ENCODE peak calls at places on chromosomes 7 and 10, in six cellular contexts. O, T, B, Y, W and M are unnamed samples.

GRCh38 chr7:604038-604883 is 84.6 kb upstream of the PDGFA start:
- DNase-seq in B (peak; percentile 18), T (peak; percentile 79), Y (peak; percentile 98), W (peak; percentile 92), O (peak; percentile 96), M (peak; percentile 92)

GRCh38 chr10:119090968-119091367 is 10.4 kb upstream of the EIF3A start:
- DNase-seq in O (no peak), B (peak; percentile 90), Y (no peak), W (peak; percentile 35), T (no peak), M (peak; percentile 34)

GRCh38 chr10:51425431-51425830 is 274.0 kb downstream of the CSTF2T start:
- DNase-seq in Y (no peak), T (no peak), O (no peak), B (peak; percentile 39), W (no peak), M (no peak)

GRCh38 chr7:28502408-28502807 is 90.1 kb downstream of the CREB5 start:
- DNase-seq in W (no peak), B (no peak), T (no peak), O (no peak), Y (no peak), M (no peak)

GRCh38 chr7:66409493-66409892 is 204.4 kb downstream of the TPST1 start:
- DNase-seq in T (no peak), B (no peak), Y (no peak), W (no peak), O (no peak), M (no peak)

GRCh38 chr7:23490357-23491131 is 20.3 kb upstream of the IGF2BP3 start:
- DNase-seq in O (no peak), T (peak; percentile 25), B (peak; percentile 59), Y (no peak), W (peak; percentile 44), M (peak; percentile 54)

GRCh38 chr10:103805781-103806180 is 49.6 kb downstream of the SH3PXD2A start:
- DNase-seq in O (no peak), Y (no peak), T (no peak), W (no peak), B (no peak), M (no peak)

GRCh38 chr10:96334888-96335526 is 23.8 kb downstream of the OPALIN start:
- DNase-seq in B (peak; percentile 56), T (peak; percentile 28), Y (no peak), W (no peak), O (no peak), M (no peak)

GRCh38 chr10:69473304-69473985 is 22.2 kb downstream of the TSPAN15 start:
- DNase-seq in O (no peak), Y (no peak), T (no peak), W (no peak), B (no peak), M (no peak)

GRCh38 chr10:12181065-12181775 is 14.5 kb downstream of the NUDT5 start:
- DNase-seq in Y (no peak), T (peak; percentile 44), O (no peak), B (no peak), W (peak; percentile 60), M (peak; percentile 60)

GRCh38 chr10:78196964-78197363 is 163.3 kb downstream of the RPS24 start:
- DNase-seq in Y (no peak), T (no peak), W (no peak), O (no peak), B (peak; percentile 91), M (no peak)

GRCh38 chr7:135901585-135902540 is 75.3 kb downstream of the MTPN start:
- DNase-seq in T (no peak), B (no peak), W (no peak), O (no peak), Y (no peak), M (no peak)

GRCh38 chr7:158303121-158303520 is 284.5 kb downstream of the PTPRN2 start:
- DNase-seq in O (no peak), Y (no peak), T (no peak), B (no peak), W (no peak), M (no peak)

GRCh38 chr10:73110345-73110849 is at the start of gene NUDT13:
- DNase-seq in W (peak; percentile 23), T (peak; percentile 85), Y (no peak), O (peak; percentile 84), B (peak; percentile 88), M (peak; percentile 56)

GRCh38 chr7:55690-56248 is 136.6 kb upstream of the FAM20C start:
- DNase-seq in Y (no peak), T (no peak), B (no peak), O (no peak), W (no peak), M (no peak)

GRCh38 chr7:20560325-20561180 is 54.9 kb upstream of the ABCB5 start:
- DNase-seq in O (no peak), T (no peak), W (no peak), Y (no peak), B (no peak), M (no peak)

GRCh38 chr7:78953090-78953489 is 500.4 kb downstream of the MAGI2 start:
- DNase-seq in B (no peak), Y (no peak), O (no peak), T (no peak), W (no peak), M (no peak)

GRCh38 chr7:5117095-5117970 is 71.7 kb downstream of the RBAK start:
- DNase-seq in O (no peak), W (no peak), T (no peak), Y (no peak), B (no peak), M (no peak)

GRCh38 chr7:35386082-35386815 is 132.3 kb upstream of the TBX20 start:
- DNase-seq in Y (no peak), B (no peak), T (no peak), O (no peak), W (no peak), M (no peak)

GRCh38 chr7:120994512-120995363 is 6.2 kb downstream of the CPED1 start:
- DNase-seq in W (no peak), B (no peak), T (no peak), O (no peak), Y (no peak), M (no peak)

GRCh38 chr7:120993575-120994191 is 5.2 kb downstream of the CPED1 start:
- DNase-seq in Y (no peak), B (peak; percentile 87), O (no peak), T (no peak), W (no peak), M (no peak)

GRCh38 chr7:120992272-120993010 is 3.9 kb downstream of the CPED1 start:
- DNase-seq in W (no peak), O (no peak), T (no peak), B (no peak), Y (no peak), M (no peak)

GRCh38 chr7:120991570-120991969 is 3.1 kb downstream of the CPED1 start:
- DNase-seq in T (no peak), O (no peak), Y (no peak), B (peak; percentile 79), W (no peak), M (no peak)

DNA sequence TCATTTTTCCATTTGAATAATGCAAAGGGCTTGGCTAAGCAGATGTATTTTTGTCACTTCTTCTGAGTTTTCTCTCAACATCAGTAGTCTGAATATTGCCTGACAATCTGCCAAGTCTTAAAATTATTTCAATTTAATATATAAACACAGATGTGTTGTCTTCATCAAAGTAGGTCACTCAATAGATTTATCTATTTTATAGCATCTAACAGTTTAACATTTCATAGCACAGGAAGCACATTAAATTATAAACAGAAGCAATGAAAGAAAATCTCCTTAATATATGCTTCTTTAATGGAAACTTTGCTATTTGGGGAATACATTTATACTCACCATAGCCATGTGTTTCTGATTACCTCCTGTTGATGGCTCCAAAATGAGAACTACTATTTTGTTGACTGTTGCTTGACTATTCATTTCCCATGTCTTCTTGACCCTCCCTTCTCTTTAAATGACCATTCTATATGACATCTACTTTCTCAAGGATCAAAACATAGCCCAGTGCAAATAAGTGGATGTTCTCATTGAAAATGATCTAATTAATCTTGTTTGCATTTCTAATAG is 4.6 kb downstream of the CPED1 start:
- DNase-seq in B (peak; percentile 57), Y (no peak), O (no peak), W (no peak), T (no peak), M (no peak)
- H3K4me3 ChIP-seq in B (peak overlapping the region; percentile 78), Y (peak overlapping the region; percentile 83), O (no peak overlapping the region), W (no peak overlapping the region), T (no peak overlapping the region), M (no peak overlapping the region)

GRCh38 chr7:138799336-138799965 is 1.5 kb upstream of the ATP6V0A4 start:
- DNase-seq in Y (no peak), T (no peak), O (no peak), B (no peak), W (no peak), M (no peak)

GRCh38 chr7:138797715-138798320 is at the start of the genes ATP6V0A4 and TMEM213:
- DNase-seq in W (no peak), Y (no peak), B (no peak), O (no peak), T (no peak), M (no peak)

GRCh38 chr7:138801256-138801655 is 3.3 kb upstream of the ATP6V0A4 start:
- DNase-seq in T (no peak), O (no peak), B (no peak), Y (no peak), W (no peak), M (no peak)

GRCh38 chr7:138796038-138796580 is 1.7 kb upstream of the TMEM213 start:
- DNase-seq in O (no peak), W (no peak), T (no peak), B (no peak), Y (no peak), M (no peak)

DNA sequence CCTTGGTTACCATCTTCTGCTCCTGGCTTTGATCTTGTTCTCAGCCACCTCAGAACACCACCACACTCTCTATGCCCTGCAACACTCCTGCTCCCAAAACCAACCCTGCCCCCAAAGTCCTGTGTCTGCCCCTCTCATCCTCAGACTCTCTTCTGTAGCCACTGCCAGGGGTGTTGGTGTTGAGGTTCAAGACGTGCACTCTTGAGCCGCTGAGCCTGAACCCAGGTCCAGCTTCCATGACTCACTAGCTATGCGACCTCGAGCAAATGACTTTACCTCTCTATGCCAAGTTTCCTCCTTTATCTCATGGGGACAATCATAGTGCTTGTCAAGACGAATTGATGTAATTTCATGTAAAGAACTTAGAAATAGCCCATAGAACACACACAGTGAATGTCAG is 840 bp upstream of the ATP6V0A4 start:
- DNase-seq in Y (no peak), O (no peak), T (no peak), W (no peak), B (no peak), M (no peak)
- H3K4me3 ChIP-seq in Y (no peak overlapping the region), O (no peak overlapping the region), T (no peak overlapping the region), W (no peak overlapping the region), B (no peak overlapping the region), M (no peak overlapping the region)

GRCh38 chr7:7108931-7109330 is 73.4 kb upstream of the C1GALT1 start:
- DNase-seq in O (no peak), B (no peak), Y (no peak), T (no peak), W (no peak), M (no peak)
- H3K4me3 ChIP-seq in O (no peak overlapping the region), B (no peak overlapping the region), Y (no peak overlapping the region), T (no peak overlapping the region), W (no peak overlapping the region), M (no peak overlapping the region)

DNA sequence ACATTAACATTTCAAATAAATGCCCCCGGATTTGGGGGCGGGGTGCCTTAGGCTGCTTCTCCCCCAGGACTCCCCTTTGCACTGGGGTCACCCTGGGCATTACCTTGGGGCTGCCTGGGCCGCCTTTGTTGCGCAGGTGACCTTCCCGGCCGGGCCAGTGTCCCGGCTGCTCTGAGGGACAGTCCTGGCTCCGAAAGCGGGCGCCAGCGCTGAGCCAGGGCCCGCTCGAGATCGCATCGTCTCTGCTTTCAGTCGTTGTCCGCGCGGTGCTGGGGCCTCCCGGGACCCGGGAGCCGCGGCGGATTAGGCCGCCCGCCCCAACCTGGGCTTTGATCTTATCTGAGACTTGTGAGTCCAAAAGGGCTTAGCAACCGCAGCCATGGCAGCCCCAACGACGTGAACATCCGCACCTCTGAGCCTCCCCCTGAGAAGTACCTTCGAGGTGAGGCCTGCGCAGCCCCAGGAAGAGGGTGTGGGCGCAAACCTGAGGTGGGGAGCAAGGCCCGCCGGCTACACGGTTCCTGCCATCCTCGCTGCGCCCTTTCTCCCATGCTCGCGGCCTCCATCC is 14.8 kb upstream of the WAPL start:
- DNase-seq in O (no peak), W (peak; percentile 37), T (no peak), B (no peak), Y (no peak), M (peak; percentile 54)
- H3K4me3 ChIP-seq in O (no peak overlapping the region), W (peak overlapping the region; percentile 46), T (no peak overlapping the region), B (no peak overlapping the region), Y (peak overlapping the region; percentile 72), M (peak overlapping the region; percentile 47)